ENCODE peak calls at places on chromosomes 12 and 14, in eight cellular contexts. One of them, this sample, is unnamed.

GRCh38 chr12:27436768-27437167 is 9.8 kb upstream of the SMCO2 start:
- DNase-seq in astrocyte: no peak
- DNase-seq in endothelial cell: no peak
- DNase-seq in GM06990: no peak
- DNase-seq in uterus: no peak
- DNase-seq in mesothelial cell of epicardium: no peak
- DNase-seq in CD8-positive, alpha-beta T cell: no peak
- DNase-seq in heart left ventricle: no peak
- DNase-seq in this sample: no peak

GRCh38 chr14:54699087-54699530 is 132.2 kb downstream of the SAMD4A start:
- DNase-seq in astrocyte: peak; percentile 61
- DNase-seq in endothelial cell: no peak
- DNase-seq in GM06990: no peak
- DNase-seq in uterus: no peak
- DNase-seq in mesothelial cell of epicardium: no peak
- DNase-seq in CD8-positive, alpha-beta T cell: no peak
- DNase-seq in heart left ventricle: no peak
- DNase-seq in this sample: no peak

GRCh38 chr12:30624009-30624408 is 71.7 kb downstream of the IPO8 start:
- DNase-seq in astrocyte: no peak
- DNase-seq in endothelial cell: no peak
- DNase-seq in GM06990: no peak
- DNase-seq in uterus: no peak
- DNase-seq in mesothelial cell of epicardium: no peak
- DNase-seq in CD8-positive, alpha-beta T cell: no peak
- DNase-seq in heart left ventricle: no peak
- DNase-seq in this sample: no peak

GRCh38 chr12:57475271-57476161 is 4.2 kb downstream of the ARHGAP9 start:
- DNase-seq in astrocyte: no peak
- DNase-seq in endothelial cell: peak; percentile 55
- DNase-seq in GM06990: no peak
- DNase-seq in uterus: no peak
- DNase-seq in mesothelial cell of epicardium: no peak
- DNase-seq in CD8-positive, alpha-beta T cell: peak; percentile 20
- DNase-seq in heart left ventricle: no peak
- DNase-seq in this sample: no peak

GRCh38 chr12:121656122-121656521 is 13.3 kb downstream of the MORN3 start:
- DNase-seq in astrocyte: no peak
- DNase-seq in endothelial cell: no peak
- DNase-seq in GM06990: no peak
- DNase-seq in uterus: no peak
- DNase-seq in mesothelial cell of epicardium: no peak
- DNase-seq in CD8-positive, alpha-beta T cell: no peak
- DNase-seq in heart left ventricle: no peak
- DNase-seq in this sample: no peak

GRCh38 chr12:1491983-1492697 is 102.2 kb downstream of the FBXL14 start:
- DNase-seq in astrocyte: no peak
- DNase-seq in endothelial cell: no peak
- DNase-seq in GM06990: no peak
- DNase-seq in uterus: no peak
- DNase-seq in mesothelial cell of epicardium: peak; percentile 20
- DNase-seq in CD8-positive, alpha-beta T cell: no peak
- DNase-seq in heart left ventricle: no peak
- DNase-seq in this sample: no peak

GRCh38 chr12:85130631-85131030 is 94.5 kb downstream of the LRRIQ1 start:
- DNase-seq in astrocyte: peak; percentile 1
- DNase-seq in endothelial cell: no peak
- DNase-seq in GM06990: no peak
- DNase-seq in uterus: no peak
- DNase-seq in mesothelial cell of epicardium: no peak
- DNase-seq in CD8-positive, alpha-beta T cell: no peak
- DNase-seq in heart left ventricle: no peak
- DNase-seq in this sample: no peak

GRCh38 chr12:81779216-81779615 is 20.1 kb upstream of the PPFIA2 start:
- DNase-seq in astrocyte: no peak
- DNase-seq in endothelial cell: no peak
- DNase-seq in GM06990: no peak
- DNase-seq in uterus: no peak
- DNase-seq in mesothelial cell of epicardium: no peak
- DNase-seq in CD8-positive, alpha-beta T cell: no peak
- DNase-seq in heart left ventricle: no peak
- DNase-seq in this sample: no peak

GRCh38 chr12:67413577-67413976 is 144.4 kb downstream of the CAND1 start:
- DNase-seq in astrocyte: no peak
- DNase-seq in endothelial cell: no peak
- DNase-seq in GM06990: no peak
- DNase-seq in uterus: no peak
- DNase-seq in mesothelial cell of epicardium: no peak
- DNase-seq in CD8-positive, alpha-beta T cell: no peak
- DNase-seq in heart left ventricle: no peak
- DNase-seq in this sample: no peak

GRCh38 chr12:124508323-124509096 is 58.9 kb downstream of the NCOR2 start:
- DNase-seq in astrocyte: peak; percentile 56
- DNase-seq in endothelial cell: no peak
- DNase-seq in GM06990: no peak
- DNase-seq in uterus: peak; percentile 66
- DNase-seq in mesothelial cell of epicardium: no peak
- DNase-seq in CD8-positive, alpha-beta T cell: no peak
- DNase-seq in heart left ventricle: peak; percentile 63
- DNase-seq in this sample: peak; percentile 83

GRCh38 chr12:106195638-106196037 is 52.2 kb downstream of the CKAP4 start:
- DNase-seq in astrocyte: peak; percentile 66
- DNase-seq in endothelial cell: no peak
- DNase-seq in GM06990: no peak
- DNase-seq in uterus: peak; percentile 82
- DNase-seq in mesothelial cell of epicardium: no peak
- DNase-seq in CD8-positive, alpha-beta T cell: no peak
- DNase-seq in heart left ventricle: no peak
- DNase-seq in this sample: no peak

GRCh38 chr14:97178781-97179180 is 381.6 kb downstream of the VRK1 start:
- DNase-seq in astrocyte: peak; percentile 34
- DNase-seq in endothelial cell: no peak
- DNase-seq in GM06990: no peak
- DNase-seq in uterus: no peak
- DNase-seq in mesothelial cell of epicardium: no peak
- DNase-seq in CD8-positive, alpha-beta T cell: no peak
- DNase-seq in heart left ventricle: no peak
- DNase-seq in this sample: no peak

GRCh38 chr14:75941030-75941429 is 40.8 kb downstream of the TGFB3 start:
- DNase-seq in astrocyte: no peak
- DNase-seq in endothelial cell: no peak
- DNase-seq in GM06990: no peak
- DNase-seq in uterus: no peak
- DNase-seq in mesothelial cell of epicardium: no peak
- DNase-seq in CD8-positive, alpha-beta T cell: no peak
- DNase-seq in heart left ventricle: no peak
- DNase-seq in this sample: no peak

GRCh38 chr14:77593501-77593911 is 22.9 kb downstream of the SPTLC2 start:
- DNase-seq in astrocyte: peak; percentile 30
- DNase-seq in endothelial cell: no peak
- DNase-seq in GM06990: peak; percentile 63
- DNase-seq in uterus: no peak
- DNase-seq in mesothelial cell of epicardium: no peak
- DNase-seq in CD8-positive, alpha-beta T cell: no peak
- DNase-seq in heart left ventricle: no peak
- DNase-seq in this sample: peak; percentile 29

GRCh38 chr12:89544730-89545184 is 18.9 kb upstream of the POC1B start:
- DNase-seq in astrocyte: peak; percentile 17
- DNase-seq in endothelial cell: no peak
- DNase-seq in GM06990: no peak
- DNase-seq in uterus: peak; percentile 32
- DNase-seq in mesothelial cell of epicardium: no peak
- DNase-seq in CD8-positive, alpha-beta T cell: no peak
- DNase-seq in heart left ventricle: peak; percentile 59
- DNase-seq in this sample: no peak

GRCh38 chr14:44639986-44640385 is 132.9 kb upstream of the FSCB start:
- DNase-seq in astrocyte: no peak
- DNase-seq in endothelial cell: no peak
- DNase-seq in GM06990: no peak
- DNase-seq in uterus: no peak
- DNase-seq in mesothelial cell of epicardium: no peak
- DNase-seq in CD8-positive, alpha-beta T cell: no peak
- DNase-seq in heart left ventricle: no peak
- DNase-seq in this sample: no peak

GRCh38 chr12:42893196-42893595 is 303.6 kb upstream of the PRICKLE1 start:
- DNase-seq in astrocyte: no peak
- DNase-seq in endothelial cell: no peak
- DNase-seq in GM06990: no peak
- DNase-seq in uterus: no peak
- DNase-seq in mesothelial cell of epicardium: no peak
- DNase-seq in CD8-positive, alpha-beta T cell: no peak
- DNase-seq in heart left ventricle: no peak
- DNase-seq in this sample: no peak

GRCh38 chr12:105385141-105385540 is 54.6 kb downstream of the C12orf75 start:
- DNase-seq in astrocyte: peak; percentile 64
- DNase-seq in endothelial cell: no peak
- DNase-seq in GM06990: no peak
- DNase-seq in uterus: no peak
- DNase-seq in mesothelial cell of epicardium: no peak
- DNase-seq in CD8-positive, alpha-beta T cell: no peak
- DNase-seq in heart left ventricle: no peak
- DNase-seq in this sample: no peak

GRCh38 chr12:82524636-82525035 is 162.1 kb upstream of the TMTC2 start:
- DNase-seq in astrocyte: no peak
- DNase-seq in endothelial cell: no peak
- DNase-seq in GM06990: no peak
- DNase-seq in uterus: no peak
- DNase-seq in mesothelial cell of epicardium: no peak
- DNase-seq in CD8-positive, alpha-beta T cell: no peak
- DNase-seq in heart left ventricle: no peak
- DNase-seq in this sample: no peak

GRCh38 chr12:132872975-132873421 is 14.4 kb downstream of the CHFR start:
- DNase-seq in astrocyte: no peak
- DNase-seq in endothelial cell: no peak
- DNase-seq in GM06990: no peak
- DNase-seq in uterus: no peak
- DNase-seq in mesothelial cell of epicardium: no peak
- DNase-seq in CD8-positive, alpha-beta T cell: peak; percentile 25
- DNase-seq in heart left ventricle: no peak
- DNase-seq in this sample: no peak

GRCh38 chr12:68497702-68498101 is 113.0 kb upstream of the RAP1B start:
- DNase-seq in astrocyte: peak; percentile 100
- DNase-seq in endothelial cell: no peak
- DNase-seq in GM06990: peak; percentile 29
- DNase-seq in uterus: no peak
- DNase-seq in mesothelial cell of epicardium: no peak
- DNase-seq in CD8-positive, alpha-beta T cell: no peak
- DNase-seq in heart left ventricle: no peak
- DNase-seq in this sample: no peak

DNA sequence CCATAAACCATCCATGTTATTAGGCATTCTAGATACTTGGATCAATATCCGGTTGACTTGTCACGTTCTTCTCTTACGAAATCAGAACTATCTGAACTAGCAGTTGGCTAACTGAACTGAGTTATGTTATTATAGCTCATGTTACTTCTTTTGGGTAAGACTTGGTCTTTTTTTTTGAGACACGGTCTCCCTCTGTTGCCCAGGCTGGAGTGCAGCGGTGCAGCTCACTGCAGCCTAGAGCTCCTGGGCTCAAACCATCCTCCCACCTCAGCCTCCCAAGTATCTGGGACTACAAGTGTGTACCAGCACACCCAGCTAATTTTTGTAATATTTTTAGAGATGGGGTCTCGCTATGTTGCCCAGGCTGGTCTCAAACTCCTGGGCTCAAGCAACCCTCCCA is 178.7 kb downstream of the PRKCH start:
- DNase-seq in astrocyte: no peak
- DNase-seq in endothelial cell: no peak
- DNase-seq in GM06990: no peak
- DNase-seq in uterus: no peak
- DNase-seq in mesothelial cell of epicardium: no peak
- DNase-seq in CD8-positive, alpha-beta T cell: no peak
- DNase-seq in heart left ventricle: no peak
- DNase-seq in this sample: no peak
- TF ChIP-seq CTCF in astrocyte: no peak
- TF ChIP-seq CTCF in endothelial cell: no peak
- TF ChIP-seq CTCF in GM06990: no peak
- TF ChIP-seq CTCF in uterus: no peak
- TF ChIP-seq CTCF in mesothelial cell of epicardium: no peak
- TF ChIP-seq CTCF in CD8-positive, alpha-beta T cell: no peak
- TF ChIP-seq CTCF in heart left ventricle: no peak
- TF ChIP-seq CTCF in this sample: no peak

GRCh38 chr14:36659822-36660735 is 1.6 kb upstream of the PAX9 start:
- DNase-seq in astrocyte: no peak
- DNase-seq in endothelial cell: no peak
- DNase-seq in GM06990: no peak
- DNase-seq in uterus: no peak
- DNase-seq in mesothelial cell of epicardium: no peak
- DNase-seq in CD8-positive, alpha-beta T cell: no peak
- DNase-seq in heart left ventricle: no peak
- DNase-seq in this sample: peak; percentile 47
- TF ChIP-seq CTCF in astrocyte: no peak
- TF ChIP-seq CTCF in endothelial cell: no peak
- TF ChIP-seq CTCF in GM06990: no peak
- TF ChIP-seq CTCF in uterus: no peak
- TF ChIP-seq CTCF in mesothelial cell of epicardium: no peak
- TF ChIP-seq CTCF in CD8-positive, alpha-beta T cell: no peak
- TF ChIP-seq CTCF in heart left ventricle: no peak
- TF ChIP-seq CTCF in this sample: no peak

DNA sequence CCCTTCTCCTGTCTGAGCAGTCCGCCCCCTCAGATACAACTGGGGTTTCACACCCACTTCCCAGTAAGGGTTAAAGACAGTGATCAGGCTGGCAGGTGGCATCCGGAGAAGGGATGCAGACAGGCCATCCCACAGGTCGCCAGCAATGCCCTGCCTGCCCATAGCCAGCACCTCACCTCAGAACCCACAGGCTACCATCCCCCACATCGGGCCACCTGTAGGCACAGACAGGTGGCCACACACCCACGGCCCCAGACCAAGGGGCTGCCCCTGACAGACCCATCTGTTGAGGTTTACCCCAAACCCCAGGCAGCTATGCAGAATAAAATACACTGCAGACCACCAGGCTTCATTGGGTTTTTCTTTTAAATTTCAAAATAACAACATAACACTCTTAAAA is 57.5 kb downstream of the CCNK start:
- DNase-seq in astrocyte: no peak
- DNase-seq in endothelial cell: no peak
- DNase-seq in GM06990: no peak
- DNase-seq in uterus: no peak
- DNase-seq in mesothelial cell of epicardium: no peak
- DNase-seq in CD8-positive, alpha-beta T cell: no peak
- DNase-seq in heart left ventricle: no peak
- DNase-seq in this sample: no peak
- TF ChIP-seq CTCF in astrocyte: no peak
- TF ChIP-seq CTCF in endothelial cell: no peak
- TF ChIP-seq CTCF in GM06990: no peak
- TF ChIP-seq CTCF in uterus: no peak
- TF ChIP-seq CTCF in mesothelial cell of epicardium: no peak
- TF ChIP-seq CTCF in CD8-positive, alpha-beta T cell: no peak
- TF ChIP-seq CTCF in heart left ventricle: no peak
- TF ChIP-seq CTCF in this sample: no peak

GRCh38 chr12:52735816-52736632 is 32.7 kb upstream of the KRT77 start:
- DNase-seq in astrocyte: no peak
- DNase-seq in endothelial cell: no peak
- DNase-seq in GM06990: no peak
- DNase-seq in uterus: no peak
- DNase-seq in mesothelial cell of epicardium: no peak
- DNase-seq in CD8-positive, alpha-beta T cell: no peak
- DNase-seq in heart left ventricle: no peak
- DNase-seq in this sample: no peak
- TF ChIP-seq CTCF in astrocyte: no peak
- TF ChIP-seq CTCF in endothelial cell: no peak
- TF ChIP-seq CTCF in GM06990: no peak
- TF ChIP-seq CTCF in uterus: no peak
- TF ChIP-seq CTCF in mesothelial cell of epicardium: no peak
- TF ChIP-seq CTCF in CD8-positive, alpha-beta T cell: no peak
- TF ChIP-seq CTCF in heart left ventricle: no peak
- TF ChIP-seq CTCF in this sample: no peak